ENCODE peak calls at places on chromosomes 11 and 22, in nine cellular contexts. R is esophagus squamous epithelium; C is left lung; Y is cardiac muscle cell; Z is right lobe of liver; S is colonic mucosa; P is tibial artery; B is CD8-positive, alpha-beta T cell; Q is astrocyte. O is an unnamed sample.

GRCh38 chr11:134242376-134242775 is 10.8 kb downstream of the THYN1 start:
- DNase-seq in R (no peak), C (no peak), Y (no peak), Z (peak; percentile 71), S (no peak), P (no peak), B (no peak), Q (no peak), O (no peak)

GRCh38 chr11:67429038-67429668 is 859 bp downstream of the RPS6KB2 start:
- DNase-seq in R (no peak), C (no peak), Y (no peak), Z (no peak), S (no peak), P (no peak), B (no peak), Q (no peak), O (no peak)

GRCh38 chr11:62573006-62573591 is 592 bp downstream of the EEF1G start:
- DNase-seq in R (no peak), C (no peak), Y (peak; percentile 30), Z (peak; percentile 59), S (no peak), P (peak; percentile 68), B (no peak), Q (no peak), O (no peak)

GRCh38 chr11:12706531-12707499 is 32.6 kb downstream of the TEAD1 start:
- DNase-seq in R (no peak), C (no peak), Y (peak; percentile 62), Z (peak; percentile 74), S (peak; percentile 67), P (no peak), B (no peak), Q (no peak), O (no peak)

GRCh38 chr11:125345706-125346561 is 150.1 kb downstream of the FEZ1 start:
- DNase-seq in R (peak; percentile 1), C (no peak), Y (peak; percentile 93), Z (peak; percentile 71), S (peak; percentile 64), P (peak; percentile 92), B (peak; percentile 33), Q (peak; percentile 70), O (peak; percentile 63)

GRCh38 chr11:103624708-103625623 is 411.5 kb upstream of the DDI1 start:
- DNase-seq in R (no peak), C (no peak), Y (peak; percentile 93), Z (no peak), S (no peak), P (no peak), B (no peak), Q (peak; percentile 99), O (no peak)

GRCh38 chr11:7250166-7250565 is 1.5 kb upstream of the SYT9 start:
- DNase-seq in R (no peak), C (no peak), Y (no peak), Z (no peak), S (no peak), P (no peak), B (no peak), Q (no peak), O (no peak)

GRCh38 chr22:21591695-21592094 is 24.2 kb downstream of the UBE2L3 start:
- DNase-seq in R (no peak), C (peak; percentile 81), Y (no peak), Z (no peak), S (no peak), P (peak; percentile 70), B (no peak), Q (no peak), O (peak; percentile 59)

GRCh38 chr11:115623021-115623451 is 118.8 kb upstream of the CADM1 start:
- DNase-seq in R (no peak), C (peak; percentile 75), Y (peak; percentile 95), Z (no peak), S (peak; percentile 46), P (peak; percentile 90), B (no peak), Q (peak; percentile 99), O (peak; percentile 57)

DNA sequence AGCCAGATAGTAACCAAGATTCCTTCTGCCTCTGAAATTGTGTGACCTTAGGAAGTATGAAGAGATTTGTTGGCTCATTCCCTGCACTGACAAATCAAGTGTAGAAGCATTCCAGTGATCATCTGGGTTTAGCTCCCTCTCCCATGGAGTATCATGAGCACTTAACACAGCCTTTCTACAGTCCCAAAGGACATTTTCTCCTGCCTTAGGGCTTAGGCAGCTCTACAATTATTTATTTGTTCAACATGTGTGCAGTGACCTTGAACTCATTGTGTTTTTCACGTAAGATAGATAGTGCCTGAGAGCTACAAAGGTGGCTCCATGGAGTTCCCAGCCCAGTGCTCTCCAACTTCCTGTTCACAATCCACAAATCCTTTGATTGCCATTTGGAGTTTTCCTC is 94.8 kb upstream of the FAT3 start:
- DNase-seq in R (no peak), C (no peak), Y (no peak), Z (no peak), S (no peak), P (no peak), B (no peak), Q (no peak), O (no peak)
- H3K4me1 ChIP-seq in R (no peaks in the 10 kb centered on the region), C (no peaks in the 10 kb centered on the region), Y (no peaks in the 10 kb centered on the region), Z (no peaks in the 10 kb centered on the region), S (no peaks in the 10 kb centered on the region), P (no peaks in the 10 kb centered on the region), B (no peaks in the 10 kb centered on the region), Q (peaks cover 27% of the 10 kb centered on the region), O (no peaks in the 10 kb centered on the region)

DNA sequence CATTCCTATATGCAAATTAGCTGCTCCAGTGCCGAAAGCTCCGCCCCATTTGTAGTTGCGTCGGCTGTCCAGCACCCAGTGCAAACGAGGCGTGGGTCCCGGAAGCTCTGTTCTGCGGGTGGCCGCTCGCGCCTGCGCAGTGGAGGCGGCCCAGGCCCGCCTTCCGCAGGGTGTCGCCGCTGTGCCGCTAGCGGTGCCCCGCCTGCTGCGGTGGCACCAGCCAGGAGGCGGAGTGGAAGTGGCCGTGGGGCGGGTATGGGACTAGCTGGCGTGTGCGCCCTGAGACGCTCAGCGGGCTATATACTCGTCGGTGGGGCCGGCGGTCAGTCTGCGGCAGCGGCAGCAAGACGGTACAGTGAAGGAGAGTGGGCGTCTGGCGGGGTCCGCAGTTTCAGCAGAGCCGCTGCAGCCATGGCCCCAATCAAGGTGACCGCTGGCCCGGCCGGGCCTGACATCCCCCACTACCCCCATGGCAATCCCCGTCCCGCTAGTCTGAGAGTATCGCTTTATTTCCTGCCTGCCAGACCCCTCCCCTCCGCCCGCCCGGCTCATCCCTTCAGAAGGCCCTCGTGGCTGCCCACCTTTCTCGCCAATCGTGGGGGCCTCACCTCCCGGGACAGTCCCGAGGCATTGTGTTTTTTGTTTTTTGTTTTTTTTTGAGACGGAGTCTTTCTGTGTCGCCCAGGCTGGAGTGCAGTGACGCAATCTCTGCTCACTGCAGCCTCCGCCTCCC is at the start of gene PRDX5:
- DNase-seq in R (peak; percentile 81), C (peak; percentile 99), Y (peak; percentile 98), Z (peak; percentile 98), S (peak; percentile 96), P (peak; percentile 99), B (peak; percentile 92), Q (peak; percentile 87), O (peak; percentile 98)
- TF ChIP-seq CTCF in R (peak; percentile 46), C (peak; percentile 47), Y (peak; percentile 28), Z (peak; percentile 28), S (peak; percentile 24), P (peak; percentile 21), B (no peak), Q (no peak), O (peak; percentile 52)

DNA sequence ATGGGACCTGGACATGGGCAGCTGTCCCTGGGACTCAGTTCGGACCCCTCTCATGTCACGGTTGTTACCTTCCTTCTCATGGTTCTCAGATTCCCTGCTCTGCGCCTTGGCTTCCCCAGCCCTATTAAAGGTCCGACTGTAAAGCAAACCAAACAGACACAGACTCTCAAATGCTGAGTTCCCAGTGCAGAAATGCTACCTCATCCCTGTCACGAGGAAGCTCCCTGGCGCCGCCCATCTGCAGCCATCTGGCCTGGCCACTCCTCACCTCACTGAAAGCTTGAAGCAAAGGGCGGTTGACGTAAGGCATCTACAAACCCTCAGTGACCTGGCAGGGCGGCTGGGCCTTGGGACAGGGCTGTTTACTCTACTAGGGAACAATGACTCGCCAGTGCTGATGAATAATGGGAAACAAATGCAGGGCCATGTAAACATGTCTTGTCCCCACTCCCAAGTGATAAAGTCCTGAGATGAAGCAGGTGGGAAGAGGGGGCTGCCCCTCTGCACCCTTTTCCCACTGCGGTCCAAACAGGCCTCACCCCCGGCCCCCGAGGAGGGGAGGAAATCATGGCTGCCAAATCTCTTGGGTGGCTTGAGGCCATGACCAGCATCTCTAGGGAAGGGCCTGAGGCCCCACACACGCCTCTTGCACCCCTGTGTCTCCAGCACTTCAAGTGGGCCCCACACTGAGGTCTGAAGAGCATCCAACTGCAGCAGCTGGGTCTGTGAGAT is 49.3 kb downstream of the SCUBE1 start:
- DNase-seq in R (no peak), C (no peak), Y (peak; percentile 29), Z (no peak), S (peak; percentile 78), P (no peak), B (no peak), Q (no peak), O (peak; percentile 76)
- H3K4me1 ChIP-seq in R (peaks cover 94% of the 10 kb centered on the region), C (peaks cover 14% of the 10 kb centered on the region), Y (peaks cover 2% of the 10 kb centered on the region), Z (no peaks in the 10 kb centered on the region), S (no peaks in the 10 kb centered on the region), P (no peaks in the 10 kb centered on the region), B (no peaks in the 10 kb centered on the region), Q (peaks cover 5% of the 10 kb centered on the region), O (peaks cover 55% of the 10 kb centered on the region)

GRCh38 chr11:120912915-120913314 is 111.0 kb upstream of the TBCEL start:
- DNase-seq in R (no peak), C (no peak), Y (no peak), Z (no peak), S (no peak), P (no peak), B (no peak), Q (no peak), O (no peak)

GRCh38 chr11:120911943-120912342 is 112.0 kb upstream of the TBCEL start:
- DNase-seq in R (no peak), C (no peak), Y (no peak), Z (no peak), S (no peak), P (no peak), B (no peak), Q (no peak), O (no peak)

GRCh38 chr11:120914021-120914420 is 109.9 kb upstream of the TBCEL start:
- DNase-seq in R (no peak), C (no peak), Y (no peak), Z (no peak), S (no peak), P (no peak), B (no peak), Q (no peak), O (no peak)

GRCh38 chr11:120909676-120910215 is 114.2 kb upstream of the TBCEL start:
- DNase-seq in R (no peak), C (no peak), Y (no peak), Z (no peak), S (no peak), P (no peak), B (no peak), Q (no peak), O (no peak)

DNA sequence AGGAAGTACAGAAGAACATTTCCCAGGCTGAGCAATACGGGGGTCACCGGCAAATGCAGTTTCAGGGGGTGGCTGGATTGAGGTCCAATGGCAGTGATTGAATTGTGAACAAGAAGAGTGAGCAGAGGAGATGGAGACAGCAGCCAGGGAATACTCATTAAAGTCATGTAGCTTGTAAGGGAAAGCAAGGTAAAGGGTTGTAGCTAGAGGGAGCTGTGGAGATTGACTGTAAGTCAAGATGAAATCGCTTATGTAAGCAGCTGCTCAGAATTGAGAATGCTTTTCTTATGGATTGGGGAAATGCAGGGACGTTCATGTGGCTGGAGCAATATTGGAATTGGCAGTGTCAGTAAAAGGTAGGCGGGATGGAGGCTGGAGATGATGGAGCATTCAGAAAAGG is 111.4 kb upstream of the TBCEL start:
- DNase-seq in R (no peak), C (no peak), Y (peak; percentile 57), Z (no peak), S (no peak), P (no peak), B (no peak), Q (peak; percentile 25), O (no peak)
- TF ChIP-seq CTCF in R (no peak), C (no peak), Y (peak; percentile 55), Z (no peak), S (no peak), P (no peak), B (no peak), Q (peak; percentile 9), O (peak; percentile 27)